ENCODE peak calls at places on chromosomes 6 and 20, in six cellular contexts. J is mesendoderm, R is neuronal stem cell, D is H9, Q is mesenchymal stem cell, G is H1. F is an unnamed sample.

GRCh38 chr20:34301587-34302311 is 1.4 kb downstream of the AHCY start:
- DNase-seq in J (no peak), G (no peak), D (no peak), Q (no peak), R (no peak), F (no peak)

GRCh38 chr6:43076928-43077809 is 1.1 kb downstream of the PTK7 start:
- DNase-seq in R (no peak), G (no peak), Q (peak), D (peak), J (peak), F (peak)

GRCh38 chr6:70299456-70299855 is 3.4 kb downstream of the COL9A1 start:
- DNase-seq in G (no peak), J (peak), Q (peak), R (no peak), D (no peak), F (peak)

GRCh38 chr20:6588296-6588695 is 179.2 kb upstream of the BMP2 start:
- DNase-seq in D (no peak), J (no peak), G (no peak), R (no peak), Q (no peak), F (peak)

GRCh38 chr20:50317644-50318043 is 127.0 kb downstream of the CEBPB start:
- DNase-seq in G (no peak), D (no peak), Q (no peak), R (no peak), J (no peak), F (no peak)

GRCh38 chr6:20696676-20697075 is 162.4 kb downstream of the CDKAL1 start:
- DNase-seq in G (no peak), J (no peak), Q (peak), R (no peak), D (no peak), F (peak)

GRCh38 chr6:155171747-155172191 is 92.0 kb upstream of the CLDN20 start:
- DNase-seq in G (no peak), R (no peak), D (no peak), Q (peak), J (no peak), F (peak)

GRCh38 chr6:168964138-168964892 is 289.3 kb downstream of the THBS2 start:
- DNase-seq in R (no peak), Q (no peak), D (no peak), G (no peak), J (no peak), F (no peak)

GRCh38 chr6:140043357-140043756 is 668.9 kb upstream of the CITED2 start:
- DNase-seq in Q (peak), J (no peak), G (no peak), D (no peak), R (no peak), F (peak)

GRCh38 chr6:2134559-2134958 is 110.8 kb downstream of the GMDS start:
- DNase-seq in Q (no peak), D (no peak), G (no peak), J (no peak), R (no peak), F (peak)

GRCh38 chr20:37527638-37528441 is at the start of gene BLCAP:
- DNase-seq in R (peak), G (peak), D (peak), Q (peak), J (peak), F (peak)
- H3K18ac ChIP-seq in R (peak), G (peak), D (peak), Q (peak), J (peak), F (peak)

GRCh38 chr6:45375449-45375848 is 2.3 kb downstream of the SUPT3H start:
- DNase-seq in J (no peak), Q (no peak), G (no peak), D (no peak), R (no peak), F (no peak)

GRCh38 chr6:45377041-45377554 is 636 bp downstream of the SUPT3H start:
- DNase-seq in J (no peak), D (no peak), R (no peak), Q (no peak), G (no peak), F (peak)

GRCh38 chr6:45378324-45378926 is 691 bp upstream of the SUPT3H start:
- DNase-seq in R (no peak), D (no peak), Q (no peak), G (no peak), J (no peak), F (no peak)

GRCh38 chr6:45376310-45377040 is 1.3 kb downstream of the SUPT3H start:
- DNase-seq in J (peak), G (no peak), R (no peak), Q (peak), D (no peak), F (peak)

DNA sequence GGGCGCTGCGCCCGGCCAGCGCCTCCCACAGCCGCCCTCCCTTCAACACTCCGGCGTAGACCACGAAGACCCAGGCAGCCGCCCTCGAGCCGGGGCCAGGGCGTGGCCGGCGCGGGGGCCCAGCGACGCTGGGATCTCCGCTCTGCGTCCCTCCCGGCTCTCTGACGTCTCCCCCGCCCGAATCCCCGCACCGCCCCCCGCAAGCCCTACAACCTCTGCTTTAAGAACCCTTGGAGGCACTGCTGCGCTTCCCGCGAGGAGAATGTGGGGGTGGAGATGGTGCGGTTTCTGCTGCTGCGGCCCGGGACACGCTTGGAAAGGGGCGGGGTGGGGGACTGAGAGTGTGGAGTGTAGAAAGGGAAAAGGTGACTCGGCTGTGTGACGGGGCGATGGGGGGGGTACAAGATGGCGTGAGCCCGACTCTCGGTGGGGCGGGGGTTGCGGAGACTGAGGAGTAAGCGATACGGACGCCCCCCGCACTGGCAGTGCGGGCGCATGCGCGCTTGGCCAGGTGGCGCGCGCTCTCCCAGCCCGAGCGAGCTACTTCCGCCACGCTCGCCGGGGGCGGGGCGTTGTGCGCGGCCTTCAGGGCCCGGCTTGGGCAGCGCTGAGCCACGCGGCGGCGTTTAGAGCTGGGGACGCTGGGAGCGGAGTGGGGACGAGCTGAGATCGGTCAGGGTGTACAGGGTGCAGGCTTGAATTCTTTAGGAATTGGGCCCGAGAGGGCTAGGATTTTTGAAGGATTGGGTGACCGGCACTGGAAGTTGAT is at the start of gene SUPT3H:
- DNase-seq in J (peak), D (peak), G (peak), Q (peak), R (peak), F (peak)
- H3K18ac ChIP-seq in J (peak), D (peak), G (peak), Q (peak), R (peak), F (peak)

GRCh38 chr6:31652925-31653724 is 664 bp upstream of the BAG6 start:
- DNase-seq in Q (peak), J (peak), G (peak), R (peak), D (peak), F (no peak)

GRCh38 chr6:31655349-31656237 is at the start of gene APOM:
- DNase-seq in R (no peak), J (no peak), D (no peak), Q (no peak), G (no peak), F (no peak)

GRCh38 chr6:31657406-31658157 is 1.9 kb downstream of the APOM start:
- DNase-seq in J (no peak), D (no peak), Q (no peak), G (no peak), R (no peak), F (no peak)

GRCh38 chr6:31654574-31655348 is 933 bp upstream of the APOM start:
- DNase-seq in D (no peak), R (no peak), J (no peak), Q (no peak), G (no peak), F (no peak)

GRCh38 chr6:31651602-31652191 is 764 bp downstream of the BAG6 start:
- DNase-seq in G (peak), J (peak), Q (no peak), R (no peak), D (peak), F (peak)
- H3K18ac ChIP-seq in G (no peak), J (no peak), Q (peak), R (peak), D (peak), F (peak)

DNA sequence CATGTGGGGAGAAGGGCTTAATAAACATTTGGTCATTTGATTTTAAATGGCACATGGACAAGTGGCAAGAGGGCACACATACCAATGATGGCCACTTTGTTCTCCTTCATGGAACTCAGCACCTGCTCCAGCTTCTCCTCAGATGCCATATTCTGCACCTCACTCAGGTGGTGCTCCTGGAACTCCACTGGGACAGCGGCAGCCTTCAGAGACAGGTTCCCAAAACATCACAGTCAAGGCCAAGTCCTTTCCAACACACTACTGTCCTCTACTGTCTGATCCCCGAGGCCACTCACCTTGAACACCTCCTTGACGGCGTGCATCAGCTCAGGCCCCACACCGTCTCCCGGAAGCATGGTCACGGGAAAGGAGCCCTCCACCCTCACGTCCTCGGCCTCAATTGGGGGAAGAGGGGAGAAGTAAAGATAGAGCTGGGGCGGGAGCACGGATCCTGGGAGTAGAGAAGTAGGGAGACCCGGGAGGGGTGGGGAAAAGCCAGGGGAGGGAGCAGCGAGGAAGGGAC is 591 bp downstream of the IDH3B start:
- DNase-seq in G (no peak), J (no peak), D (no peak), Q (no peak), R (no peak), F (no peak)
- H3K18ac ChIP-seq in G (no peak), J (no peak), D (no peak), Q (no peak), R (no peak), F (no peak)

DNA sequence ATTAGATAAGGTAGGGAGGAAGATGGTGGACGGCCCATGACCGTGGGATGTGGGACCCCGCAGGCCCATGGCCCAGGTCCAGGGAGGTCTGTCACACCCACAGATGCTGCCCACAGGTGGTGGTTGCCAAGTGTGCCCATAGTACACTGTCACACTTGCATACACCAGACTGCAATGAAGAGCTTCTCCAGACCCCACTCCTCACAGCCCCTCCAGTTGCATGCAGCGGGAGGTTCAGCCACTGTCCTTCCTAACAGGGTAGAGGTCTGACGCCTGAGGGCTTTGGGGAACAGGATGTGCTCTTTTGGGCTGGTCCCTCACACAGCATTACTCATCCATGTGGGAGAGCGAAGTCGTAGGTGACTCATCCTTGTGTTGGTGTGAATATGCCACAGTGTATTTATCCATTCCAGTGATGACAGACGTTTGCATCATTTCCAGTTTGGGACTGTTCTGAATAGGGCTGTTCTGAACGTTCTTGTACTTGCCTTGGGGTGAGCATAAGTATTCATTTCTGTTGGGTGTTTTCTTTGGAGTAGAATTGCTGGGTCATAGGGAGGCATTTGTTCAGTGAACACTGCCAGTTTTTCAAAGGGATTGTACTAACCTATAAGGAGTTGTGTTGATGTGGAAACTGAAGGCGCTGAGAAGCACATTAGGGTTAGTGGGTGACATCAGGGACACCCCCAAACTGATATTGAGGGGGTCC is 10.1 kb upstream of the PYGB start:
- DNase-seq in G (no peak), Q (peak), J (peak), D (no peak), R (no peak), F (peak)
- H3K18ac ChIP-seq in G (no peak), Q (peak), J (no peak), D (no peak), R (peak), F (peak)